ENCODE peak calls at places on chromosomes 4 and X, in nine cellular contexts. G is caudate nucleus; K is PC-3; V is AG08396; L is COR-L47; I is neural crest cell; A is stimulated activated CD4-positive, alpha-beta T cell treated with anti-CD3 and anti-CD28 coated beads, Interleukin-4, amount 100 ng/mL, for 4 hours; C is T-helper 1 cell; D is ELR. Z is an unnamed sample.

GRCh38 chrX:153593811-153594500 is 5.0 kb downstream of the CCNQ start:
- DNase-seq in G (no peak), K (no peak), V (no peak), L (no peak), I (no peak), A (no peak), C (no peak), D (no peak), Z (no peak)

GRCh38 chr4:94621491-94622080 is 136.2 kb upstream of the BMPR1B start:
- DNase-seq in G (no peak), K (peak; percentile 67), V (peak; percentile 13), L (peak; percentile 35), I (peak; percentile 51), A (no peak), C (no peak), D (peak; percentile 66), Z (no peak)

GRCh38 chr4:126986828-126987227 is 645.9 kb upstream of the INTU start:
- DNase-seq in G (no peak), K (peak; percentile 47), V (no peak), L (no peak), I (no peak), A (no peak), C (no peak), D (peak; percentile 75), Z (no peak)

GRCh38 chr4:7431696-7432530 is 2.8 kb downstream of the PSAPL1 start:
- DNase-seq in G (no peak), K (peak; percentile 40), V (no peak), L (no peak), I (no peak), A (no peak), C (no peak), D (no peak), Z (no peak)

GRCh38 chr4:47705326-47705981 is 132.4 kb downstream of the CORIN start:
- DNase-seq in G (no peak), K (peak; percentile 35), V (no peak), L (peak; percentile 36), I (no peak), A (no peak), C (no peak), D (peak; percentile 55), Z (peak; percentile 4)

GRCh38 chr4:112895785-112896184 is 153.7 kb upstream of the ANK2 start:
- DNase-seq in G (peak; percentile 38), K (no peak), V (no peak), L (no peak), I (peak; percentile 16), A (no peak), C (no peak), D (peak; percentile 27), Z (no peak)

GRCh38 chrX:11757729-11758399 is at the start of gene MSL3:
- DNase-seq in G (peak; percentile 71), K (peak; percentile 50), V (peak; percentile 84), L (peak; percentile 30), I (peak; percentile 39), A (peak; percentile 19), C (no peak), D (peak; percentile 78), Z (peak; percentile 31)

GRCh38 chr4:165288226-165288625 is 39.2 kb upstream of the MSMO1 start:
- DNase-seq in G (no peak), K (no peak), V (no peak), L (no peak), I (no peak), A (no peak), C (no peak), D (no peak), Z (no peak)

GRCh38 chr4:74447636-74448233 is 2.8 kb downstream of the AREG start:
- DNase-seq in G (no peak), K (no peak), V (no peak), L (no peak), I (no peak), A (no peak), C (no peak), D (no peak), Z (no peak)

GRCh38 chr4:163191999-163192398 is 25.3 kb upstream of the NAF1 start:
- DNase-seq in G (no peak), K (peak; percentile 8), V (peak; percentile 26), L (no peak), I (no peak), A (no peak), C (no peak), D (peak; percentile 27), Z (no peak)

Z was measured in GDM1.